ENCODE peak calls at places on chromosomes 13 and 19, in seven cellular contexts. A, D, P, H, Z, T and N are unnamed samples.

GRCh38 chr19:3687774-3688706 is 12.2 kb downstream of the PIP5K1C start:
- DNase-seq in D (no peak), Z (no peak), A (no peak), P (peak), H (no peak), T (peak), N (peak)

GRCh38 chr19:54439174-54439851 is 9.7 kb upstream of the LENG8 start:
- DNase-seq in H (no peak), Z (no peak), P (no peak), D (no peak), A (no peak), T (no peak), N (no peak)

GRCh38 chr13:95360464-95361097 is 59.3 kb upstream of the ABCC4 start:
- DNase-seq in T (no peak), A (no peak), H (no peak), P (no peak), D (no peak), Z (no peak), N (no peak)

GRCh38 chr13:51645154-51645650 is 60.9 kb downstream of the WDFY2 start:
- DNase-seq in D (no peak), P (no peak), A (peak), H (peak), T (no peak), Z (no peak), N (peak)

GRCh38 chr13:113641426-113641825 is 16.6 kb downstream of the ATP4B start:
- DNase-seq in H (no peak), T (peak), P (no peak), D (no peak), Z (no peak), A (no peak), N (no peak)

GRCh38 chr19:39405930-39406655 is 554 bp upstream of the ZFP36 start:
- DNase-seq in D (peak), H (no peak), Z (no peak), A (no peak), P (no peak), T (no peak), N (peak)

GRCh38 chr19:52993342-52994178 is 20.2 kb upstream of the ERVV-1 start:
- DNase-seq in H (peak), D (peak), A (peak), P (peak), Z (peak), T (peak), N (peak)

GRCh38 chr13:76791290-76791664 is 94.9 kb downstream of the KCTD12 start:
- DNase-seq in H (no peak), Z (no peak), P (no peak), A (no peak), D (no peak), T (no peak), N (no peak)

GRCh38 chr19:51368366-51369282 is at the start of gene CLDND2:
- DNase-seq in D (no peak), A (no peak), P (no peak), Z (no peak), H (no peak), T (no peak), N (no peak)

GRCh38 chr13:102856603-102857002 is 10.8 kb downstream of the ERCC5 start:
- DNase-seq in D (no peak), T (peak), A (no peak), H (no peak), P (peak), Z (no peak), N (no peak)

GRCh38 chr19:2574971-2575630 is 99.2 kb downstream of the GADD45B start:
- DNase-seq in P (peak), Z (peak), A (no peak), H (no peak), D (peak), T (no peak), N (no peak)

GRCh38 chr19:7197169-7197759 is 97.0 kb downstream of the INSR start:
- DNase-seq in Z (peak), H (peak), T (peak), P (peak), D (peak), A (peak), N (peak)
- TF ChIP-seq CTCF in Z (no peak), H (no peak), T (no peak), P (no peak), D (no peak), A (no peak), N (no peak)

DNA sequence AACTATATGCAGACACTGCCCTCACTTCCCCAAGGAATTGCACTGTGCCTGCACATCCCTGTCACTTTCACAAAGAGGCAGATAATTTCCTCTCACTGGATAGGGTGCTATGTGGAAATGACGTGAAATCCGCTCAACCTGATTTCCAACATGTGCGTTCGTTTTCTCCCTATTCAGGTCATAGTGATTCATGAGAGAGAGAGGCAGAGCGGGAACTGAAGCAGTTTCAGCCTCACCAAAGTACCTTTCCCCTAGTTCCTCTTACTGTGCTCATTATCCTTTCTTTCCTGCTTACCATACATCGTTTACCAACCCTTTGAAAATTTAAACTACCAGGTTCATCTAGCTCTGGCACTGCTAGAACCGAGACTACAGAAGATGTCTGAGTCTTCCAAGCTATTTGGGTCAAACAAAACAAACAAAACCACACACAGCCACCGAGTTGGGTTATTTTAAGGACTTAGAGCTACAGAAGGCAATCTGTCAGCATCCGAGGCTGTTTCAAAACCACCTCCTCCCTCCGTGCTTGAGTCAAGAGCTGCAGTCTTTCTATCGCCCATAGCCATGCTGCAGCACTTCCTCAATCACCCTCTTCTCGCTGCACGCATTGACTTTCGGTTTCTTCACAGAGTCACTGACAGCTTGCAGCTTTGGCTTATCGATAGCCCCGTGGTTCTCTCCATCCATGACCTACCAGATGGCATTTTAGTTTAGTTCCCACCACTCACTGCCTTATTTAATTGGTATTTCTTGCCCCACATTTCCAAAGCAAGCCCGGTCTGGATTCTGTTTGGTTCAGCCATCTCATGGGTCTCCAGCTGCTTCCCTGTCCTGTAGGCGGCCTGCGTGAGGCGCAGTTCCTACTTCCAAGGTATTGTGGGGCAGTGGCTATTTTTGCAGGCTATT is 1395.8 kb downstream of the EFNB2 start:
- DNase-seq in T (peak), H (no peak), D (peak), A (no peak), Z (no peak), P (peak), N (peak)
- TF ChIP-seq CTCF in T (peak), H (no peak), D (peak), A (peak), Z (no peak), P (no peak), N (peak)

GRCh38 chr19:5355076-5355475 is 14.5 kb upstream of the PTPRS start:
- DNase-seq in H (no peak), A (no peak), T (no peak), D (no peak), P (no peak), Z (no peak), N (no peak)

GRCh38 chr19:5352229-5352763 is 11.7 kb upstream of the PTPRS start:
- DNase-seq in H (no peak), T (no peak), D (no peak), Z (no peak), A (no peak), P (no peak), N (no peak)

GRCh38 chr19:5355693-5356092 is 15.1 kb upstream of the PTPRS start:
- DNase-seq in P (no peak), A (no peak), T (no peak), D (no peak), Z (no peak), H (no peak), N (no peak)

GRCh38 chr19:5356428-5356827 is 15.8 kb upstream of the PTPRS start:
- DNase-seq in P (no peak), T (no peak), A (no peak), D (no peak), H (no peak), Z (no peak), N (no peak)

GRCh38 chr19:5354403-5354802 is 13.8 kb upstream of the PTPRS start:
- DNase-seq in T (no peak), P (no peak), Z (no peak), H (no peak), D (no peak), A (no peak), N (peak)
- TF ChIP-seq CTCF in T (no peak), P (no peak), Z (no peak), H (peak), D (no peak), A (peak), N (peak)

GRCh38 chr19:42524943-42525342 is 3.3 kb downstream of the CEACAM1 start:
- DNase-seq in D (no peak), A (no peak), H (no peak), P (no peak), Z (no peak), T (no peak), N (no peak)
- TF ChIP-seq CTCF in D (no peak), A (no peak), H (no peak), P (no peak), Z (no peak), T (no peak), N (no peak)

GRCh38 chr13:112443191-112444000 is 67.2 kb downstream of the SPACA7 start:
- DNase-seq in T (no peak), A (no peak), Z (no peak), H (no peak), D (no peak), P (no peak), N (no peak)
- TF ChIP-seq CTCF in T (no peak), A (peak), Z (no peak), H (peak), D (no peak), P (no peak), N (peak)

DNA sequence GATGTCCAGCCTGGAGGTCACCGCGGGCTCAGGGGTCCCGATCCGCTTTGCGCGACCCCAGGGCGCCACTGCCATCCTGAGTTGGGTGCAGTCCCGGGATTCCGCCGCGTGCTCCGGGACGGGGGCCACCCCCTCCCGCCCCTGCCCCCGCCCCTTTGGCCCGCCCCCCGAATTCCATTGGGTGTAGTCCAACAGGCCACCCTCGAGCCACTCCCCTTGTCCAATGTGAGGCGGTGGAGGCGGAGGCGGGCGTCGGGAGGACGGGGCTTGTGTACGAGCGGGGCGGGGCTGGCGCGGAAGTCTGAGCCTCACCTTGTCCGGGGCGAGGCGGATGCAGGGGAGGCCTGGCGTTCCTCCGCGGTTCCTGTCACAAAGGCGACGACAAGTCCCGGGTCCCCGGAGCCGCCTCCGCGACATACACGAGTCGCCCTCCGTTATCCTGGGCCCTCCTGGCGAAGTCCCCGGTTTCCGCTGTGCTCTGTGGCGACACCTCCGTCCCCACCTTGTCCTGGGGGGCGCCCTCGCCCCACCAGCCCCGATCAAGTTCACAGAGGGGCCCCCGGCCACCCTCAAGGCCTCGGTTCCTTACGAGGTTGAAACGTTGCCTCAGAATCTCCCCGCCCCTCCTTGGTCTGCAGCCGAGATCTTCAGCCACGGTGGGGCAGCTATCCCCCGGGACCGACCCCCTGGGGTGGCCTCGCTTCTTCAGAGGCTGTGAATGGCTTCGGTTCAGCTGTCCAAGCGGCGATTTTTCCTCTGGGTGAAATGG is 1.2 kb downstream of the LDLR start:
- DNase-seq in A (peak), H (peak), P (peak), Z (peak), T (peak), D (peak), N (peak)
- TF ChIP-seq CTCF in A (no peak), H (no peak), P (no peak), Z (no peak), T (no peak), D (no peak), N (no peak)

GRCh38 chr19:16628183-16628983 is at the start of gene MED26:
- DNase-seq in A (peak), H (peak), P (peak), D (peak), T (peak), Z (peak), N (peak)
- TF ChIP-seq CTCF in A (no peak), H (no peak), P (peak), D (no peak), T (peak), Z (no peak), N (no peak)

GRCh38 chr19:33132425-33132824 is 511 bp downstream of the WDR88 start:
- DNase-seq in H (no peak), P (no peak), T (no peak), D (no peak), Z (no peak), A (no peak), N (peak)
- TF ChIP-seq CTCF in H (peak), P (no peak), T (no peak), D (no peak), Z (no peak), A (peak), N (peak)

GRCh38 chr13:109698779-109699178 is 87.6 kb downstream of the IRS2 start:
- DNase-seq in T (no peak), P (no peak), H (peak), A (peak), D (no peak), Z (no peak), N (no peak)

GRCh38 chr13:109703250-109703649 is 83.1 kb downstream of the IRS2 start:
- DNase-seq in A (no peak), H (no peak), D (no peak), Z (no peak), T (no peak), P (no peak), N (no peak)

GRCh38 chr13:109700176-109700575 is 86.2 kb downstream of the IRS2 start:
- DNase-seq in Z (peak), T (peak), D (peak), H (peak), A (no peak), P (peak), N (no peak)

GRCh38 chr13:109697936-109698335 is 88.4 kb downstream of the IRS2 start:
- DNase-seq in P (no peak), A (no peak), T (no peak), D (no peak), H (no peak), Z (no peak), N (no peak)

GRCh38 chr13:109699628-109700071 is 86.7 kb downstream of the IRS2 start:
- DNase-seq in P (peak), A (no peak), Z (no peak), T (no peak), D (no peak), H (no peak), N (no peak)
- TF ChIP-seq CTCF in P (no peak), A (no peak), Z (no peak), T (no peak), D (no peak), H (no peak), N (no peak)

DNA sequence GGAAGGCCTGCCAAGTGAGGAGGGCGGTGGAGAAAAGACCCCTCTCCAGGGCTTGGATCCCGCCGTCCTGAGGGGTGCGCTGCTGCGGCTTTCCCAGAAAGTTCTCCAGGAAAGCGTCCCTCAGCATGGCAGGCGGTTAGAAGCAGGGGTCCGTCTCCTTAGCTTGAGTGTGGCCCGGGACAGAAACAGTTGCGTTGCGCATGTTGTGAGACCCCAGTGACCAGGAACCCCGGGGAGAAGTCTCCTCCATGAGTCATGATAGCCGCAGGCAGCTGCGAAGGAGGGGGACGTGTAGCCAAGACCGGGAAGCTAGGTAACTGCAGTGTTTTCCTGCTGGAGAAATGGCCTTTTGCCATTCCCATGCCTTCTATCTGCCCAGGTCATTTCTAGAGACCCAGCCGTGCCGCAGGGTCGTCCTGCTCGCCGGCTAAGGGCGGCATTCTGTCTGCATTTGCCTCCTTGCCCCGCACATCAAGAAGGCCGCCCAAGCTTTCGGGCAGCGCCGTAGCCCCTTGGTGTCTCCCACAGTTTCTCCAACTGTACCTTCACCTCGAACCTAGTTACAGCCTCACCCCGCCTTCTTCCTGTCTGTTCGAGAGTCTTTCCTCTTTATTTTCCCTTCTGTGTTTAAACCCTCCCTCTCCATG is 64.3 kb downstream of the TM9SF2 start:
- DNase-seq in H (no peak), T (no peak), D (no peak), P (no peak), A (no peak), Z (no peak), N (no peak)
- TF ChIP-seq CTCF in H (no peak), T (no peak), D (no peak), P (no peak), A (no peak), Z (no peak), N (no peak)